ENCODE peak calls at places on chromosomes 13 and 19, in six cellular contexts. O is GM23338, W is SK-N-SH, U is GM23248, I is neural progenitor cell, K is MM.1S. X is an unnamed sample.
A peak's percentile ranks its signal among the peaks of the same experiment; 100 is the strongest.

GRCh38 chr19:10420444-10421239 is at the start of gene PDE4A:
- DNase-seq in O (peak; percentile 69), U (peak; percentile 68), I (peak; percentile 70), W (peak; percentile 73), K (peak; percentile 78), X (peak; percentile 33)

GRCh38 chr19:2949939-2950285 is 5.1 kb upstream of the ZNF77 start:
- DNase-seq in O (peak; percentile 65), K (no peak), U (peak; percentile 32), W (peak; percentile 72), I (no peak), X (peak; percentile 4)

GRCh38 chr13:103772576-103772975 is 706.4 kb upstream of the SLC10A2 start:
- DNase-seq in I (no peak), W (no peak), O (peak; percentile 61), U (no peak), K (no peak), X (peak; percentile 30)

GRCh38 chr19:317710-318508 is 26.7 kb downstream of the MIER2 start:
- DNase-seq in K (no peak), O (no peak), I (no peak), W (no peak), U (no peak), X (no peak)

GRCh38 chr19:51714848-51715247 is 8.9 kb downstream of the HAS1 start:
- DNase-seq in U (peak; percentile 45), K (no peak), O (no peak), W (no peak), I (no peak), X (no peak)

GRCh38 chr13:107421028-107421427 is 794.3 kb downstream of the LIG4 start:
- DNase-seq in O (no peak), U (peak; percentile 77), K (no peak), W (no peak), I (no peak), X (peak; percentile 4)

GRCh38 chr13:44219808-44220544 is 153.6 kb upstream of the SERP2 start:
- DNase-seq in I (no peak), U (peak; percentile 48), O (no peak), K (no peak), W (no peak), X (peak; percentile 87)

GRCh38 chr19:35254341-35255297 is 5.8 kb downstream of the LSR start:
- DNase-seq in I (no peak), W (no peak), O (no peak), U (no peak), K (no peak), X (no peak)

GRCh38 chr19:28710278-28710677 is 502.7 kb downstream of the UQCRFS1 start:
- DNase-seq in U (peak; percentile 71), O (peak; percentile 79), K (peak; percentile 79), I (peak; percentile 73), W (peak; percentile 24), X (peak; percentile 65)

GRCh38 chr19:36054119-36054732 is at the start of gene THAP8:
- DNase-seq in O (peak; percentile 99), K (peak; percentile 99), I (peak; percentile 99), U (peak; percentile 100), W (peak; percentile 98), X (peak; percentile 95)

GRCh38 chr13:82571653-82572052 is 1310.6 kb downstream of the SLITRK1 start:
- DNase-seq in I (no peak), K (no peak), O (no peak), U (no peak), W (no peak), X (peak; percentile 28)

GRCh38 chr19:1489463-1489971 is 633 bp downstream of the PCSK4 start:
- DNase-seq in I (no peak), O (no peak), U (no peak), K (no peak), W (peak; percentile 25), X (no peak)

GRCh38 chr13:21849323-21849722 is 178.4 kb downstream of the FGF9 start:
- DNase-seq in W (peak; percentile 26), O (peak; percentile 79), I (peak; percentile 45), K (no peak), U (peak; percentile 48), X (peak; percentile 22)

GRCh38 chr13:106375085-106375484 is 160.4 kb downstream of the EFNB2 start:
- DNase-seq in U (no peak), K (no peak), W (no peak), I (no peak), O (no peak), X (no peak)

GRCh38 chr13:106376411-106377112 is 158.9 kb downstream of the EFNB2 start:
- DNase-seq in W (no peak), K (no peak), O (peak; percentile 30), I (no peak), U (peak; percentile 85), X (peak; percentile 91)

GRCh38 chr13:106377341-106377740 is 158.1 kb downstream of the EFNB2 start:
- DNase-seq in W (no peak), K (no peak), O (no peak), I (no peak), U (no peak), X (no peak)

GRCh38 chr13:106381083-106381482 is 154.4 kb downstream of the EFNB2 start:
- DNase-seq in O (no peak), K (no peak), U (no peak), W (no peak), I (peak; percentile 66), X (no peak)

DNA sequence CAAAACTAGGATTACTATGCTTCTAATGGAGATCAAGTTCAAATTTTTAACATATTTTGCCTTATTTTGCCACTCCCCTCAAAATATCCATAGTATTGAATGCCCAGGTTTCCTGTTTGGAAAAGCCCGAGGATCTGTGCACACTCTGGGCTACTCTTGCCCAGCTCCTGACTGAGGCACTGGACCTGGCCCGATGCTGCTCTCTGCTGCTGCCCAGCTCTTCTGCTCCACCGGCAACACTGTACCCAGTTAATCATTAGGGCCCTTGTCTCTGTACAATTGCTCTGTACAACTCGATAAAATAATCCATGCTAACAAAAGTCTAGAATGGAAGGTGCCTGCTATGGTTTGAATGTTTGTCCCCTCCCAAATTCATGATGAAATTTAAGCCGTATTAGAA is 157.2 kb downstream of the EFNB2 start:
- DNase-seq in I (no peak), K (no peak), W (no peak), O (no peak), U (no peak), X (no peak)
- TF ChIP-seq EZH2phosphoT487 in I (no peak), K (no peak), W (no peak), O (no peak), U (no peak), X (no peak)

GRCh38 chr19:14088634-14089411 is 1.7 kb downstream of the SAMD1 start:
- DNase-seq in U (no peak), K (no peak), W (no peak), O (no peak), I (no peak), X (no peak)

GRCh38 chr19:14089412-14089661 is 1.2 kb downstream of the SAMD1 start:
- DNase-seq in U (peak; percentile 43), O (peak; percentile 75), I (peak; percentile 59), W (peak; percentile 42), K (no peak), X (peak; percentile 21)

GRCh38 chr19:14091086-14091884 is 734 bp upstream of the SAMD1 start:
- DNase-seq in I (no peak), W (peak; percentile 93), U (peak; percentile 74), K (peak; percentile 49), O (peak; percentile 63), X (peak; percentile 64)

GRCh38 chr19:14090509-14091085 is at the start of gene SAMD1:
- DNase-seq in K (peak; percentile 82), O (peak; percentile 92), U (peak; percentile 93), W (peak; percentile 95), I (peak; percentile 95), X (peak; percentile 80)

GRCh38 chr19:14089662-14090508 is 666 bp downstream of the SAMD1 start:
- DNase-seq in O (peak; percentile 71), I (peak; percentile 90), W (peak; percentile 85), K (peak; percentile 64), U (peak; percentile 83), X (peak; percentile 58)
- H2AFZ ChIP-seq in O (no peak overlapping the region), I (no peak overlapping the region), W (no peak overlapping the region), K (no peak overlapping the region), U (peak overlapping the region; percentile 66), X (peak overlapping the region; percentile 80)

DNA sequence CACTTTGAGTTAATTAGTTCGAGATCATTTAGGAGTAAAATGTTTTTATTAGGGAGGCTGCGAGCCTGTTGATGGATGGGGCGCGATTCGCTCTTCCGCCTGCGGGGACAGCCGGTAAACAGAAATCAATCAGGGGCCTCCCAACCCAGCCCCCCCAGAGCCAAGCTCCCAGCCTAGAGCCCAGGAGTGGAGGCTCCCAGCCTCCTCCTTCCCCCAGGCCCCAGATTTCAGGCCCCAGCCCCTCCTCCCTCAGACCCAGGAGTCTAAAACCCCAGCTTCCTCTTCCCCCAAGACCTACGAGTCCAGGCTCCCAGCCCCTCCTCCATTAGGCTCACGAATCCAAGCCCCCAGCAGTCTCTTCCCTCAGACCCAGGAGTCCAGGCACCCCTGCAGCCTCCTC is 9.7 kb upstream of the ERFL start:
- DNase-seq in K (no peak), O (peak; percentile 49), W (peak; percentile 71), I (no peak), U (no peak), X (no peak)
- H3F3A ChIP-seq in K (no peaks in the 10 kb centered on the region), O (peaks cover 4% of the 10 kb centered on the region), W (no peaks in the 10 kb centered on the region), I (peaks cover 8% of the 10 kb centered on the region), U (no peaks in the 10 kb centered on the region), X (no peaks in the 10 kb centered on the region)

DNA sequence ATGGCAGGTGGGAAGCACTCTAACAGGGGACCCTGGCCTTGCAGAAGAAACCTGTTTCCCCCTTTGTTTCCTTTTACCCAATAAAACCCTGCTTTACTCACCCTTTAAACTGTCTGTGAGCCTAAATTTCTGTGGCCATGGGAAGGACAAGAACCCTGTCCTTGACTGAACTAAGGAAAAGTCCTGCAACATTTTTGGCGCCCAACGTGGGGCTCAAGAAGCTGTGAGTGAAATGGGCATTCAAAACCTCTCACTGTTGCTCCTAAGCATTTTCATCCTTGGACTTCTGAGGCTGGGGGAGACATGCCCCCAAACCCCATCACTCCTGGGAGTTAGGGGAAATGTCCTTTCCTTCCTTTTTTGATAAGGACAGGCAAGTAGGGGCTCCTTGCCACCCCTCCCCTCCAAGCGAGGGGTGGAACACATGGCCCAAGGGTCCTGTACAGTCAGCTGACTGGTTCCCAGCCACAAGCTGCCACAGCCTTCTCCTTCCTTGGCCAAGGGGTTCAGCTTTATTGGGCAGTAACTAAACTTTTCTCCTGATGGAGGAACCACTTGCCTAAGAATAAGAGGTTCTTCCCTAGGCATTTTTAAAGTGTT is 381.6 kb downstream of the KLF5 start:
- DNase-seq in W (no peak), I (peak; percentile 27), K (no peak), U (peak; percentile 16), O (peak; percentile 54), X (no peak)
- TF ChIP-seq EZH2phosphoT487 in W (no peak), I (no peak), K (no peak), U (no peak), O (no peak), X (no peak)

GRCh38 chr13:37202264-37202663 is 96.8 kb upstream of the CSNK1A1L start:
- DNase-seq in O (no peak), U (peak; percentile 16), K (no peak), W (no peak), I (no peak), X (no peak)

GRCh38 chr13:37209621-37210020 is 104.2 kb upstream of the CSNK1A1L start:
- DNase-seq in O (no peak), I (no peak), K (no peak), W (no peak), U (peak; percentile 48), X (no peak)

GRCh38 chr13:37207646-37208045 is 102.2 kb upstream of the CSNK1A1L start:
- DNase-seq in U (no peak), W (no peak), O (no peak), K (no peak), I (no peak), X (no peak)

GRCh38 chr13:37211542-37211941 is 106.1 kb upstream of the CSNK1A1L start:
- DNase-seq in K (no peak), I (peak; percentile 3), U (no peak), O (peak; percentile 8), W (no peak), X (no peak)

GRCh38 chr13:37208052-37208451 is 102.6 kb upstream of the CSNK1A1L start:
- DNase-seq in K (no peak), O (no peak), W (no peak), I (no peak), U (no peak), X (no peak)
- H2AFZ ChIP-seq in K (no peak overlapping the region), O (no peak overlapping the region), W (peak overlapping the region; percentile 70), I (no peak overlapping the region), U (no peak overlapping the region), X (no peak overlapping the region)